ENCODE peak calls at places on chromosomes 5 and 9, in seven cellular contexts. T is naive thymus-derived CD8-positive, alpha-beta T cell; C is GM12891; W is PC-9; Z is NCI-H2029 treated with DMSO at 0.1 percent for 48 hours; A is tibial artery; O is HCT116. M is an unnamed sample.

GRCh38 chr5:43041669-43042175 is 1.6 kb upstream of the ANXA2R start:
- DNase-seq in T (peak; percentile 63), C (no peak), W (peak; percentile 84), Z (peak; percentile 85), A (peak; percentile 60), O (no peak), M (peak; percentile 68)

GRCh38 chr9:95268681-95269080 is 48.8 kb downstream of the FANCC start:
- DNase-seq in T (no peak), C (no peak), W (no peak), Z (peak; percentile 75), A (no peak), O (peak; percentile 10), M (no peak)

GRCh38 chr9:22169243-22169642 is 160.1 kb upstream of the CDKN2B start:
- DNase-seq in T (no peak), C (no peak), W (peak; percentile 38), Z (no peak), A (no peak), O (no peak), M (no peak)

GRCh38 chr9:33765411-33765810 is 29.9 kb upstream of the PRSS3 start:
- DNase-seq in T (no peak), C (no peak), W (peak; percentile 83), Z (no peak), A (no peak), O (peak; percentile 78), M (no peak)

GRCh38 chr9:135916998-135917397 is 9.7 kb upstream of the CAMSAP1 start:
- DNase-seq in T (no peak), C (no peak), W (no peak), Z (no peak), A (no peak), O (no peak), M (no peak)

GRCh38 chr9:71249729-71250317 is 128.4 kb upstream of the TRPM3 start:
- DNase-seq in T (no peak), C (peak; percentile 3), W (peak; percentile 42), Z (no peak), A (no peak), O (peak; percentile 43), M (no peak)

GRCh38 chr9:98341157-98342102 is 86.0 kb upstream of the TBC1D2 start:
- DNase-seq in T (no peak), C (no peak), W (no peak), Z (no peak), A (no peak), O (no peak), M (no peak)

GRCh38 chr5:88672644-88673493 is 210.1 kb downstream of the MEF2C start:
- DNase-seq in T (no peak), C (no peak), W (no peak), Z (no peak), A (no peak), O (no peak), M (no peak)

GRCh38 chr5:87650284-87650683 is 237.6 kb upstream of the CCNH start:
- DNase-seq in T (no peak), C (no peak), W (no peak), Z (no peak), A (no peak), O (no peak), M (no peak)

GRCh38 chr9:127693143-127693542 is 13.6 kb upstream of the CFAP157 start:
- DNase-seq in T (no peak), C (no peak), W (no peak), Z (no peak), A (no peak), O (no peak), M (no peak)

GRCh38 chr5:111353035-111353434 is 128.9 kb downstream of the CAMK4 start:
- DNase-seq in T (no peak), C (no peak), W (no peak), Z (no peak), A (no peak), O (no peak), M (no peak)

GRCh38 chr9:91421987-91422765 is 1.5 kb downstream of the NFIL3 start:
- DNase-seq in T (no peak), C (no peak), W (peak; percentile 63), Z (no peak), A (peak; percentile 43), O (no peak), M (peak; percentile 53)

GRCh38 chr9:110126457-110126856 is 81.5 kb downstream of the C9orf152 start:
- DNase-seq in T (no peak), C (no peak), W (no peak), Z (no peak), A (no peak), O (no peak), M (no peak)

GRCh38 chr9:120365386-120365785 is 214.6 kb downstream of the CDK5RAP2 start:
- DNase-seq in T (no peak), C (no peak), W (no peak), Z (no peak), A (no peak), O (no peak), M (no peak)

GRCh38 chr5:11737010-11737409 is 167.2 kb downstream of the CTNND2 start:
- DNase-seq in T (no peak), C (no peak), W (no peak), Z (no peak), A (no peak), O (no peak), M (no peak)

GRCh38 chr5:81003987-81004386 is 43.8 kb downstream of the RASGRF2 start:
- DNase-seq in T (no peak), C (no peak), W (no peak), Z (no peak), A (no peak), O (no peak), M (no peak)

GRCh38 chr9:12648921-12649320 is 44.3 kb upstream of the TYRP1 start:
- DNase-seq in T (no peak), C (no peak), W (no peak), Z (no peak), A (no peak), O (no peak), M (no peak)

GRCh38 chr5:72066658-72067057 is 40.6 kb upstream of the MAP1B start:
- DNase-seq in T (no peak), C (no peak), W (peak; percentile 96), Z (no peak), A (no peak), O (peak; percentile 10), M (peak; percentile 80)

GRCh38 chr9:34125681-34126206 is 754 bp downstream of the DCAF12 start:
- DNase-seq in T (no peak), C (no peak), W (no peak), Z (no peak), A (no peak), O (no peak), M (no peak)

GRCh38 chr5:80181618-80182211 is 74.1 kb downstream of the SERINC5 start:
- DNase-seq in T (no peak), C (no peak), W (peak; percentile 97), Z (peak; percentile 80), A (no peak), O (peak; percentile 88), M (no peak)

GRCh38 chr5:73451218-73452130 is 2.9 kb upstream of the FOXD1 start:
- DNase-seq in T (peak; percentile 73), C (no peak), W (no peak), Z (no peak), A (no peak), O (no peak), M (peak; percentile 68)

GRCh38 chr5:90909091-90909503 is 350.5 kb downstream of the ADGRV1 start:
- DNase-seq in T (no peak), C (no peak), W (no peak), Z (no peak), A (no peak), O (no peak), M (no peak)

GRCh38 chr5:115098041-115098702 is 71.5 kb downstream of the TRIM36 start:
- DNase-seq in T (no peak), C (peak; percentile 26), W (peak; percentile 38), Z (peak; percentile 52), A (no peak), O (peak; percentile 42), M (peak; percentile 32)

GRCh38 chr5:50751064-50751657 is 84.7 kb downstream of the PARP8 start:
- DNase-seq in T (no peak), C (no peak), W (no peak), Z (peak; percentile 42), A (no peak), O (peak; percentile 32), M (peak; percentile 21)

GRCh38 chr9:2758162-2758950 is 41.0 kb downstream of the KCNV2 start:
- DNase-seq in T (no peak), C (no peak), W (no peak), Z (no peak), A (no peak), O (no peak), M (no peak)

GRCh38 chr9:133684461-133685361 is 48.5 kb downstream of the DBH start:
- DNase-seq in T (no peak), C (no peak), W (no peak), Z (no peak), A (no peak), O (no peak), M (no peak)

GRCh38 chr9:127788337-127789011 is 2.6 kb downstream of the CDK9 start:
- DNase-seq in T (no peak), C (no peak), W (no peak), Z (no peak), A (no peak), O (no peak), M (no peak)

GRCh38 chr9:88106492-88106891 is 31.8 kb downstream of the SPATA31C2 start:
- DNase-seq in T (no peak), C (no peak), W (peak; percentile 57), Z (no peak), A (no peak), O (peak; percentile 54), M (no peak)

GRCh38 chr5:149322518-149322917 is 22.8 kb upstream of the GRPEL2 start:
- DNase-seq in T (no peak), C (no peak), W (no peak), Z (no peak), A (no peak), O (no peak), M (no peak)

GRCh38 chr9:72203205-72203803 is 54.1 kb downstream of the GDA start:
- DNase-seq in T (no peak), C (peak; percentile 13), W (no peak), Z (no peak), A (no peak), O (peak; percentile 28), M (no peak)

GRCh38 chr5:172713113-172713808 is 57.7 kb downstream of the DUSP1 start:
- DNase-seq in T (peak; percentile 74), C (peak; percentile 56), W (no peak), Z (peak; percentile 20), A (no peak), O (no peak), M (peak; percentile 76)

GRCh38 chr5:128539038-128539429 is 989 bp upstream of the FBN2 start:
- DNase-seq in T (no peak), C (no peak), W (no peak), Z (no peak), A (no peak), O (no peak), M (peak; percentile 53)

GRCh38 chr5:119743927-119744326 is 114.6 kb downstream of the FAM170A start:
- DNase-seq in T (no peak), C (peak; percentile 21), W (peak; percentile 37), Z (no peak), A (no peak), O (peak; percentile 59), M (no peak)

GRCh38 chr5:94908889-94909480 is 290.5 kb downstream of the SLF1 start:
- DNase-seq in T (no peak), C (no peak), W (no peak), Z (peak; percentile 9), A (no peak), O (peak; percentile 35), M (peak; percentile 19)

GRCh38 chr9:6426117-6426516 is 13.1 kb downstream of the UHRF2 start:
- DNase-seq in T (no peak), C (no peak), W (no peak), Z (no peak), A (no peak), O (no peak), M (no peak)

GRCh38 chr9:91777437-91777836 is 172.6 kb downstream of the ROR2 start:
- DNase-seq in T (no peak), C (no peak), W (no peak), Z (no peak), A (no peak), O (no peak), M (no peak)

GRCh38 chr9:126874546-126875314 is 14.3 kb downstream of the ZBTB34 start:
- DNase-seq in T (no peak), C (no peak), W (peak; percentile 50), Z (peak; percentile 25), A (no peak), O (no peak), M (no peak)

GRCh38 chr5:107704686-107705389 is 34.1 kb upstream of the EFNA5 start:
- DNase-seq in T (no peak), C (no peak), W (no peak), Z (no peak), A (no peak), O (no peak), M (no peak)